ENCODE peak calls at places on chromosomes 11 and 22, in four cellular contexts. M is astrocyte of the spinal cord; U is AG10803; L is CD4-positive, alpha-beta T cell. V is an unnamed sample.

GRCh38 chr22:50074551-50075042 is 10.6 kb downstream of the MLC1 start:
- DNase-seq in M (no peak), U (no peak), L (no peak), V (no peak)

GRCh38 chr11:34379081-34379480 is 21.3 kb upstream of the ABTB2 start:
- DNase-seq in M (peak; percentile 52), U (no peak), L (no peak), V (no peak)

GRCh38 chr11:126352934-126353801 is 2.3 kb upstream of the ST3GAL4 start:
- DNase-seq in M (peak; percentile 62), U (peak; percentile 66), L (no peak), V (peak; percentile 57)

GRCh38 chr22:49767355-49768062 is 60.2 kb downstream of the BRD1 start:
- DNase-seq in M (peak; percentile 53), U (peak; percentile 39), L (no peak), V (peak; percentile 73)

GRCh38 chr11:33290319-33290718 is 33.1 kb downstream of the HIPK3 start:
- DNase-seq in M (no peak), U (no peak), L (no peak), V (no peak)

GRCh38 chr22:23835773-23836144 is 3.0 kb downstream of the DERL3 start:
- DNase-seq in M (no peak), U (no peak), L (no peak), V (no peak)

GRCh38 chr11:70381872-70382842 is 16.2 kb upstream of the CTTN start:
- DNase-seq in M (peak; percentile 80), U (peak; percentile 91), L (no peak), V (peak; percentile 60)

GRCh38 chr11:35139883-35140282 is 912 bp downstream of the CD44 start:
- DNase-seq in M (no peak), U (peak; percentile 42), L (no peak), V (no peak)

GRCh38 chr11:65188486-65188885 is 6.8 kb downstream of the CAPN1 start:
- DNase-seq in M (no peak), U (no peak), L (no peak), V (no peak)
- TF ChIP-seq CTCF in M (no peak), U (no peak), L (no peak), V (no peak)

DNA sequence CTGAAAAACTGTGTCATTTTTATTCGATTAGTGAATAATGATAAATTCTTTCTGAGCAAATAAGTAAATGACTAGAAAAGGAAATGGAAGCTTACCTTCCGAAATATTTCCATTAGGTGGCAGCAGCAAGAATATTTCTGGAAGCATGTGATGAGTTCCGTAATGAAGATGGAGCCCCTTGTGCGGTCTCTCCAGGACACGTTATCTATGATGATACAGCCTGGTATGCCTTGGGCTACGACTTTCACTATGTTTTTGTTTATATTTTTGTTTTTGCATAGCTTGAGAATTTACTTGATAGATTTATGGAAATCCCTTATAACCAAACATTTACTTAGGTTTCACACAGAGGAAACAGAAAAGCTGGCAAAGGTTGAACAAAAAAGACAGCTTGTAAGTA is 25.7 kb downstream of the CASP5 start:
- DNase-seq in M (no peak), U (peak; percentile 4), L (no peak), V (peak; percentile 58)
- TF ChIP-seq CTCF in M (no peak), U (peak; percentile 4), L (no peak), V (peak; percentile 41)

GRCh38 chr11:14022821-14023220 is 60.3 kb downstream of the SPON1 start:
- DNase-seq in M (no peak), U (no peak), L (no peak), V (no peak)
- TF ChIP-seq CTCF in M (no peak), U (no peak), L (no peak), V (no peak)

DNA sequence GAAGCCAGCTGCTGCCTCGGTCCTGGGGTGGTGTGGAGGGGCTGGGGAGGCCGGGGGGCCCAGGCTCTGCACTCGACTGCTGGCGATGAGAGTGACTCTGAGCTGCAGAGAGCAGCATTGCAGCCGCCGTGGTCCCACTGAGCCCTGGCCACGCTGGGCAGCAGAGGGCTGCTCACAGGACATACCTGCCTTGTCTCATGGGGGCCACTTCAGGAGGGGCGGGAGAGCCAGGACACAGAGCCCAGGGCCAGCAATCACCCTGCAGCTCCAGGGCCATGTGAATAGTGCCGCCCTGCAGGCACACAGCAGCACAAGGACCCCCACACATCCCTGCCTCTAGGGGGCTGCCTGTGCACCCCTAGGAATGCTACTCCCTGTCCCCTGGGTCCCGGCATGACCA is 147.0 kb downstream of the CRYBB2 start:
- DNase-seq in M (no peak), U (no peak), L (no peak), V (no peak)
- TF ChIP-seq CTCF in M (no peak), U (no peak), L (no peak), V (no peak)

GRCh38 chr11:17719940-17720795 is 797 bp downstream of the MYOD1 start:
- DNase-seq in M (no peak), U (no peak), L (no peak), V (peak; percentile 20)
- TF ChIP-seq CTCF in M (peak; percentile 19), U (peak; percentile 3), L (no peak), V (no peak)

V was measured in fibroblast of pulmonary artery.